ENCODE peak calls at places on chromosomes 13 and 19, in eight cellular contexts. W is activated CD4-positive, alpha-beta T cell treated with anti-CD3 and anti-CD28 coated beads for 48 hours; L is activated T-helper 1 cell treated with Interleukin-2 at 50 U/mL for 16 hours; M is adrenal gland; A is adipocyte; Y is stimulated activated CD8-positive, alpha-beta memory T cell treated with anti-CD3 and anti-CD28 coated beads, Interleukin-4, amount 100 ng/mL, for 1 hour; N is D341Med; U is fibroblast of mammary gland. I is an unnamed sample.

GRCh38 chr19:45863335-45863839 is 440 bp upstream of the SYMPK start:
- DNase-seq in U (no peak), Y (no peak), W (no peak), A (no peak), N (no peak), M (no peak), L (no peak), I (no peak)

GRCh38 chr13:114257014-114257413 is 22.3 kb downstream of the CDC16 start:
- DNase-seq in L (no peak), A (no peak), M (no peak), U (no peak), W (no peak), N (no peak), Y (no peak), I (no peak)

GRCh38 chr19:18107235-18108083 is 9.9 kb downstream of the MAST3 start:
- DNase-seq in W (no peak), N (no peak), U (no peak), M (no peak), L (no peak), A (no peak), Y (no peak), I (no peak)

GRCh38 chr19:46692918-46693722 is 23.8 kb downstream of the PRKD2 start:
- DNase-seq in N (no peak), A (no peak), L (no peak), W (no peak), M (no peak), U (no peak), Y (no peak), I (no peak)

GRCh38 chr19:48393559-48394330 is at the start of gene GRIN2D:
- DNase-seq in N (peak; percentile 86), L (no peak), A (peak; percentile 40), Y (no peak), U (no peak), M (no peak), W (no peak), I (peak; percentile 70)

GRCh38 chr13:30577381-30577780 is 40.3 kb upstream of the USPL1 start:
- DNase-seq in A (peak; percentile 67), U (peak; percentile 96), W (peak; percentile 56), M (peak; percentile 79), Y (peak; percentile 8), L (peak; percentile 18), N (no peak), I (no peak)

GRCh38 chr19:58394821-58395219 is 636 bp upstream of the RNF225 start:
- DNase-seq in L (no peak), N (no peak), Y (no peak), A (no peak), W (no peak), U (no peak), M (no peak), I (no peak)

GRCh38 chr13:101875717-101876393 is 423.4 kb downstream of the ITGBL1 start:
- DNase-seq in Y (no peak), U (peak; percentile 68), A (peak; percentile 78), W (no peak), M (no peak), N (no peak), L (no peak), I (no peak)

GRCh38 chr19:30373593-30373992 is 1.4 kb downstream of the ZNF536 start:
- DNase-seq in Y (no peak), M (no peak), L (no peak), A (no peak), N (peak; percentile 50), U (no peak), W (no peak), I (no peak)

GRCh38 chr13:36673838-36674326 is at the start of gene SERTM1:
- DNase-seq in A (peak; percentile 47), Y (no peak), M (no peak), U (peak; percentile 30), W (no peak), N (peak; percentile 82), L (no peak), I (no peak)

GRCh38 chr13:99955747-99956472 is 15.7 kb downstream of the ZIC5 start:
- DNase-seq in W (no peak), M (no peak), A (peak; percentile 33), N (no peak), L (no peak), U (peak; percentile 43), Y (no peak), I (no peak)

GRCh38 chr19:49985926-49986325 is 25.0 kb upstream of the SIGLEC11 start:
- DNase-seq in Y (no peak), L (no peak), M (no peak), N (no peak), W (no peak), U (no peak), A (no peak), I (no peak)

GRCh38 chr13:59320021-59320420 is 843.7 kb downstream of the DIAPH3 start:
- DNase-seq in A (no peak), W (no peak), M (no peak), L (no peak), Y (no peak), N (no peak), U (no peak), I (no peak)

GRCh38 chr19:39031368-39032163 is 783 bp downstream of the FBXO27 start:
- DNase-seq in W (peak; percentile 89), L (peak; percentile 64), N (peak; percentile 82), M (peak; percentile 85), U (no peak), Y (peak; percentile 50), A (peak; percentile 67), I (peak; percentile 79)

GRCh38 chr19:11481777-11482383 is 1.0 kb upstream of the ELAVL3 start:
- DNase-seq in M (peak; percentile 82), W (peak; percentile 90), A (peak; percentile 74), L (no peak), U (peak; percentile 81), N (peak; percentile 95), Y (peak; percentile 28), I (peak; percentile 51)

GRCh38 chr13:107185889-107186288 is 618.0 kb upstream of the ARGLU1 start:
- DNase-seq in A (peak; percentile 24), Y (no peak), W (no peak), L (no peak), N (no peak), U (peak; percentile 26), M (no peak), I (no peak)

GRCh38 chr13:19864018-19864338 is 529 bp upstream of the ZMYM5 start:
- DNase-seq in Y (peak; percentile 18), W (peak; percentile 71), N (no peak), M (peak; percentile 67), A (peak; percentile 69), L (peak; percentile 36), U (peak; percentile 77), I (peak; percentile 81)

GRCh38 chr19:29587518-29587986 is 18.5 kb upstream of the POP4 start:
- DNase-seq in U (peak; percentile 57), L (peak; percentile 30), Y (peak; percentile 35), W (peak; percentile 79), M (no peak), N (no peak), A (no peak), I (no peak)

GRCh38 chr19:5297272-5297669 is 43.3 kb downstream of the PTPRS start:
- DNase-seq in Y (no peak), W (no peak), A (no peak), M (no peak), U (no peak), N (no peak), L (no peak), I (no peak)

GRCh38 chr19:10871711-10872550 is 578 bp downstream of the CARM1 start:
- DNase-seq in M (peak; percentile 56), N (peak; percentile 84), A (peak; percentile 64), U (no peak), L (no peak), W (peak; percentile 51), Y (no peak), I (peak; percentile 23)

GRCh38 chr19:5452594-5453565 is 2.3 kb upstream of the ZNRF4 start:
- DNase-seq in Y (no peak), N (peak; percentile 81), U (peak; percentile 37), A (no peak), W (peak; percentile 16), M (no peak), L (no peak), I (no peak)

GRCh38 chr13:98976941-98977340 is 923 bp downstream of the DOCK9 start:
- DNase-seq in Y (no peak), U (no peak), W (no peak), N (no peak), A (no peak), L (no peak), M (no peak), I (no peak)

GRCh38 chr13:72462726-72463125 is 264.7 kb downstream of the MZT1 start:
- DNase-seq in L (no peak), M (no peak), A (no peak), W (no peak), U (no peak), Y (no peak), N (no peak), I (no peak)

GRCh38 chr13:79709526-79709925 is 228.6 kb downstream of the NDFIP2 start:
- DNase-seq in M (no peak), N (no peak), L (no peak), U (peak; percentile 39), W (no peak), Y (no peak), A (peak; percentile 76), I (no peak)

GRCh38 chr19:54017266-54017665 is 25.8 kb downstream of the CACNG6 start:
- DNase-seq in N (no peak), Y (no peak), M (no peak), A (no peak), L (no peak), W (no peak), U (peak; percentile 31), I (no peak)

GRCh38 chr13:73708393-73708985 is 425.7 kb downstream of the KLF12 start:
- DNase-seq in Y (peak; percentile 28), U (peak; percentile 70), L (no peak), N (peak; percentile 54), M (peak; percentile 19), W (peak; percentile 59), A (peak; percentile 88), I (peak; percentile 28)

GRCh38 chr13:49669735-49670309 is 21.5 kb downstream of the EBPL start:
- DNase-seq in L (no peak), W (peak; percentile 24), N (peak; percentile 82), Y (no peak), M (peak; percentile 82), U (peak; percentile 76), A (peak; percentile 82), I (no peak)

GRCh38 chr13:68713394-68713793 is 1394.2 kb upstream of the ATXN8OS start:
- DNase-seq in N (no peak), Y (no peak), W (no peak), M (no peak), U (no peak), L (no peak), A (no peak), I (no peak)

GRCh38 chr19:32230441-32230840 is 115.0 kb upstream of the ZNF507 start:
- DNase-seq in U (no peak), N (no peak), A (no peak), W (no peak), M (no peak), Y (no peak), L (no peak), I (no peak)

GRCh38 chr19:28977826-28978225 is 235.1 kb downstream of the UQCRFS1 start:
- DNase-seq in A (no peak), L (no peak), W (no peak), M (no peak), Y (no peak), N (no peak), U (no peak), I (no peak)

GRCh38 chr19:44598880-44599279 is 14.5 kb upstream of the IGSF23 start:
- DNase-seq in U (no peak), N (no peak), A (no peak), W (no peak), Y (no peak), L (no peak), M (peak; percentile 25), I (no peak)